ENCODE peak calls at places on chromosomes 4 and X, in eight cellular contexts. One of them, this sample, is unnamed.

GRCh38 chr4:56506110-56506705 is 617 bp downstream of the ARL9 start:
- DNase-seq in kidney epithelial cell: no peak
- DNase-seq in left ventricle myocardium superior: no peak
- DNase-seq in NCI-H1092: no peak
- DNase-seq in stimulated activated CD4-positive, alpha-beta T cell treated with anti-CD3 and anti-CD28 coated beads, TNF-alpha, amount 100 ng/mL, for 1 hour: no peak
- DNase-seq in hepatocyte: peak
- DNase-seq in stomach: no peak
- DNase-seq in activated CD4-positive, alpha-beta T cell treated with anti-CD3 and anti-CD28 coated beads, Interleukin-2, amount 10 ng/mL, durations not matched to agents 7 days and 5 days: no peak
- DNase-seq in this sample: no peak

GRCh38 chrX:13448941-13449340 is 120.5 kb upstream of the EGFL6 start:
- DNase-seq in left ventricle myocardium superior: no peak
- DNase-seq in stimulated activated CD4-positive, alpha-beta T cell treated with anti-CD3 and anti-CD28 coated beads, TNF-alpha, amount 100 ng/mL, for 1 hour: no peak
- DNase-seq in NCI-H1092: no peak
- DNase-seq in activated CD4-positive, alpha-beta T cell treated with anti-CD3 and anti-CD28 coated beads, Interleukin-2, amount 10 ng/mL, durations not matched to agents 7 days and 5 days: no peak
- DNase-seq in stomach: no peak
- DNase-seq in kidney epithelial cell: no peak
- DNase-seq in hepatocyte: no peak
- DNase-seq in this sample: no peak

GRCh38 chrX:67613366-67613765 is 69.5 kb downstream of the AR start:
- DNase-seq in activated CD4-positive, alpha-beta T cell treated with anti-CD3 and anti-CD28 coated beads, Interleukin-2, amount 10 ng/mL, durations not matched to agents 7 days and 5 days: no peak
- DNase-seq in stomach: no peak
- DNase-seq in hepatocyte: no peak
- DNase-seq in NCI-H1092: no peak
- DNase-seq in left ventricle myocardium superior: no peak
- DNase-seq in stimulated activated CD4-positive, alpha-beta T cell treated with anti-CD3 and anti-CD28 coated beads, TNF-alpha, amount 100 ng/mL, for 1 hour: no peak
- DNase-seq in kidney epithelial cell: no peak
- DNase-seq in this sample: no peak

GRCh38 chrX:40003982-40004535 is 93.7 kb downstream of the BCOR start:
- DNase-seq in hepatocyte: no peak
- DNase-seq in activated CD4-positive, alpha-beta T cell treated with anti-CD3 and anti-CD28 coated beads, Interleukin-2, amount 10 ng/mL, durations not matched to agents 7 days and 5 days: no peak
- DNase-seq in stomach: no peak
- DNase-seq in kidney epithelial cell: no peak
- DNase-seq in stimulated activated CD4-positive, alpha-beta T cell treated with anti-CD3 and anti-CD28 coated beads, TNF-alpha, amount 100 ng/mL, for 1 hour: no peak
- DNase-seq in left ventricle myocardium superior: no peak
- DNase-seq in NCI-H1092: no peak
- DNase-seq in this sample: no peak

GRCh38 chr4:137664416-137664815 is 132.1 kb upstream of the PCDH18 start:
- DNase-seq in activated CD4-positive, alpha-beta T cell treated with anti-CD3 and anti-CD28 coated beads, Interleukin-2, amount 10 ng/mL, durations not matched to agents 7 days and 5 days: no peak
- DNase-seq in left ventricle myocardium superior: no peak
- DNase-seq in kidney epithelial cell: no peak
- DNase-seq in hepatocyte: no peak
- DNase-seq in stomach: no peak
- DNase-seq in NCI-H1092: no peak
- DNase-seq in stimulated activated CD4-positive, alpha-beta T cell treated with anti-CD3 and anti-CD28 coated beads, TNF-alpha, amount 100 ng/mL, for 1 hour: no peak
- DNase-seq in this sample: no peak

GRCh38 chr4:53022162-53023100 is 160.3 kb downstream of the RASL11B start:
- DNase-seq in stimulated activated CD4-positive, alpha-beta T cell treated with anti-CD3 and anti-CD28 coated beads, TNF-alpha, amount 100 ng/mL, for 1 hour: no peak
- DNase-seq in left ventricle myocardium superior: no peak
- DNase-seq in activated CD4-positive, alpha-beta T cell treated with anti-CD3 and anti-CD28 coated beads, Interleukin-2, amount 10 ng/mL, durations not matched to agents 7 days and 5 days: no peak
- DNase-seq in kidney epithelial cell: no peak
- DNase-seq in stomach: no peak
- DNase-seq in hepatocyte: no peak
- DNase-seq in NCI-H1092: no peak
- DNase-seq in this sample: no peak

GRCh38 chrX:155070975-155071693 is at the start of the genes BRCC3, CMC4 and MTCP1:
- DNase-seq in NCI-H1092: peak
- DNase-seq in activated CD4-positive, alpha-beta T cell treated with anti-CD3 and anti-CD28 coated beads, Interleukin-2, amount 10 ng/mL, durations not matched to agents 7 days and 5 days: peak
- DNase-seq in stomach: peak
- DNase-seq in stimulated activated CD4-positive, alpha-beta T cell treated with anti-CD3 and anti-CD28 coated beads, TNF-alpha, amount 100 ng/mL, for 1 hour: peak
- DNase-seq in hepatocyte: peak
- DNase-seq in left ventricle myocardium superior: peak
- DNase-seq in kidney epithelial cell: no peak
- DNase-seq in this sample: peak

GRCh38 chr4:103012594-103012993 is 6.9 kb downstream of the SLC9B1 start:
- DNase-seq in left ventricle myocardium superior: no peak
- DNase-seq in NCI-H1092: no peak
- DNase-seq in kidney epithelial cell: no peak
- DNase-seq in activated CD4-positive, alpha-beta T cell treated with anti-CD3 and anti-CD28 coated beads, Interleukin-2, amount 10 ng/mL, durations not matched to agents 7 days and 5 days: no peak
- DNase-seq in stomach: no peak
- DNase-seq in stimulated activated CD4-positive, alpha-beta T cell treated with anti-CD3 and anti-CD28 coated beads, TNF-alpha, amount 100 ng/mL, for 1 hour: no peak
- DNase-seq in hepatocyte: no peak
- DNase-seq in this sample: no peak

GRCh38 chr4:92599044-92599443 is 295.3 kb downstream of the GRID2 start:
- DNase-seq in stomach: no peak
- DNase-seq in left ventricle myocardium superior: no peak
- DNase-seq in stimulated activated CD4-positive, alpha-beta T cell treated with anti-CD3 and anti-CD28 coated beads, TNF-alpha, amount 100 ng/mL, for 1 hour: no peak
- DNase-seq in kidney epithelial cell: no peak
- DNase-seq in NCI-H1092: no peak
- DNase-seq in hepatocyte: no peak
- DNase-seq in activated CD4-positive, alpha-beta T cell treated with anti-CD3 and anti-CD28 coated beads, Interleukin-2, amount 10 ng/mL, durations not matched to agents 7 days and 5 days: no peak
- DNase-seq in this sample: no peak

GRCh38 chr4:26590639-26591038 is 6.8 kb downstream of the TBC1D19 start:
- DNase-seq in left ventricle myocardium superior: no peak
- DNase-seq in NCI-H1092: no peak
- DNase-seq in activated CD4-positive, alpha-beta T cell treated with anti-CD3 and anti-CD28 coated beads, Interleukin-2, amount 10 ng/mL, durations not matched to agents 7 days and 5 days: no peak
- DNase-seq in hepatocyte: no peak
- DNase-seq in stimulated activated CD4-positive, alpha-beta T cell treated with anti-CD3 and anti-CD28 coated beads, TNF-alpha, amount 100 ng/mL, for 1 hour: no peak
- DNase-seq in kidney epithelial cell: peak
- DNase-seq in stomach: no peak
- DNase-seq in this sample: no peak